ENCODE peak calls at places on chromosomes 7 and 10, in ten cellular contexts. B is iris pigment epithelial cell; P is hepatic stellate cell; L is AG04449; V is BE2C; I is anterior cingulate cortex; Z is stimulated activated CD4-positive, alpha-beta T cell treated with anti-CD3 and anti-CD28 coated beads, Interleukin-4, amount 100 ng/mL, for 48 hours; Q is natural killer cell treated with Interleukin-12 subunit alpha and Interleukin-12 subunit beta and Interleukin-15 and Interleukin-18, amount 100 ng/mL, for 72 hours; W is RWPE1; C is NCI-H1105 treated with DMSO at 0.1 percent for 48 hours. R is an unnamed sample.

GRCh38 chr10:16788125-16788524 is 29.1 kb downstream of the RSU1 start:
- DNase-seq in B (no peak), P (no peak), L (no peak), V (no peak), I (no peak), Z (no peak), Q (no peak), W (no peak), C (no peak), R (no peak)

GRCh38 chr7:103379270-103379975 is 32.0 kb downstream of the PSMC2 start:
- DNase-seq in B (no peak), P (no peak), L (no peak), V (no peak), I (no peak), Z (no peak), Q (no peak), W (no peak), C (no peak), R (no peak)

GRCh38 chr7:45088146-45088701 is 545 bp downstream of the NACAD start:
- DNase-seq in B (no peak), P (no peak), L (no peak), V (no peak), I (no peak), Z (no peak), Q (no peak), W (no peak), C (no peak), R (no peak)

GRCh38 chr7:46320956-46321355 is 399.9 kb upstream of the IGFBP3 start:
- DNase-seq in B (peak), P (no peak), L (no peak), V (no peak), I (no peak), Z (no peak), Q (no peak), W (no peak), C (no peak), R (no peak)

GRCh38 chr10:125343118-125343752 is 182.9 kb upstream of the CTBP2 start:
- DNase-seq in B (peak), P (peak), L (no peak), V (no peak), I (no peak), Z (no peak), Q (no peak), W (peak), C (no peak), R (peak)

GRCh38 chr7:95126053-95126709 is 198.2 kb downstream of the PON1 start:
- DNase-seq in B (no peak), P (no peak), L (no peak), V (no peak), I (no peak), Z (no peak), Q (no peak), W (no peak), C (no peak), R (no peak)

GRCh38 chr7:155584261-155584660 is 37.9 kb upstream of the CNPY1 start:
- DNase-seq in B (no peak), P (no peak), L (no peak), V (no peak), I (no peak), Z (no peak), Q (no peak), W (no peak), C (no peak), R (no peak)

GRCh38 chr7:95682913-95683312 is 86.6 kb upstream of the PDK4 start:
- DNase-seq in B (no peak), P (no peak), L (no peak), V (no peak), I (no peak), Z (no peak), Q (no peak), W (no peak), C (no peak), R (no peak)

GRCh38 chr10:29635711-29636144 is 957 bp upstream of the SVIL start:
- DNase-seq in B (peak), P (no peak), L (no peak), V (no peak), I (no peak), Z (no peak), Q (no peak), W (no peak), C (no peak), R (peak)

GRCh38 chr7:129008645-129009414 is 46.1 kb downstream of the TNPO3 start:
- DNase-seq in B (no peak), P (no peak), L (no peak), V (no peak), I (no peak), Z (no peak), Q (no peak), W (no peak), C (no peak), R (no peak)

GRCh38 chr10:104099274-104099673 is 13.6 kb upstream of the COL17A1 start:
- DNase-seq in B (peak), P (no peak), L (no peak), V (no peak), I (no peak), Z (no peak), Q (no peak), W (peak), C (no peak), R (peak)

GRCh38 chr10:94093286-94093905 is 99.7 kb downstream of the PLCE1 start:
- DNase-seq in B (peak), P (peak), L (no peak), V (no peak), I (no peak), Z (no peak), Q (no peak), W (no peak), C (no peak), R (no peak)

GRCh38 chr10:28593811-28594210 is 60.9 kb downstream of the WAC start:
- DNase-seq in B (no peak), P (no peak), L (no peak), V (no peak), I (no peak), Z (no peak), Q (no peak), W (no peak), C (no peak), R (no peak)

GRCh38 chr7:117127585-117128168 is 174.4 kb downstream of the ST7 start:
- DNase-seq in B (peak), P (no peak), L (no peak), V (peak), I (peak), Z (peak), Q (no peak), W (peak), C (peak), R (peak)

GRCh38 chr10:122044045-122044661 is 55.2 kb downstream of the TACC2 start:
- DNase-seq in B (peak), P (peak), L (no peak), V (no peak), I (no peak), Z (no peak), Q (no peak), W (no peak), C (peak), R (no peak)

GRCh38 chr7:23712368-23713284 is 2.6 kb downstream of the STK31 start:
- DNase-seq in B (peak), P (peak), L (peak), V (no peak), I (peak), Z (no peak), Q (no peak), W (peak), C (peak), R (peak)

GRCh38 chr7:51165337-51165736 is 151.3 kb downstream of the COBL start:
- DNase-seq in B (no peak), P (no peak), L (no peak), V (no peak), I (no peak), Z (no peak), Q (no peak), W (no peak), C (no peak), R (no peak)

GRCh38 chr10:43888551-43888950 is 239.9 kb upstream of the ZNF32 start:
- DNase-seq in B (peak), P (peak), L (peak), V (no peak), I (no peak), Z (no peak), Q (no peak), W (no peak), C (no peak), R (peak)

GRCh38 chr7:151836191-151836926 is 40.6 kb downstream of the PRKAG2 start:
- DNase-seq in B (no peak), P (no peak), L (no peak), V (no peak), I (no peak), Z (no peak), Q (no peak), W (no peak), C (no peak), R (no peak)

GRCh38 chr7:1124816-1125602 is 35.0 kb downstream of the ZFAND2A start:
- DNase-seq in B (no peak), P (no peak), L (no peak), V (no peak), I (peak), Z (no peak), Q (peak), W (peak), C (no peak), R (no peak)

GRCh38 chr10:21146446-21146789 is 249.3 kb upstream of the NEBL start:
- DNase-seq in B (no peak), P (no peak), L (no peak), V (no peak), I (no peak), Z (no peak), Q (no peak), W (no peak), C (peak), R (no peak)

GRCh38 chr7:28587211-28587610 is 174.9 kb downstream of the CREB5 start:
- DNase-seq in B (peak), P (no peak), L (no peak), V (no peak), I (no peak), Z (no peak), Q (no peak), W (peak), C (no peak), R (no peak)

GRCh38 chr7:51318886-51319579 is 2.4 kb upstream of the COBL start:
- DNase-seq in B (no peak), P (no peak), L (no peak), V (no peak), I (no peak), Z (no peak), Q (no peak), W (no peak), C (no peak), R (no peak)

GRCh38 chr10:96642973-96643372 is 56.2 kb upstream of the TM9SF3 start:
- DNase-seq in B (peak), P (peak), L (no peak), V (peak), I (peak), Z (peak), Q (peak), W (no peak), C (peak), R (peak)

GRCh38 chr7:134121632-134122139 is 5.5 kb upstream of the LRGUK start:
- DNase-seq in B (no peak), P (no peak), L (no peak), V (no peak), I (no peak), Z (no peak), Q (no peak), W (no peak), C (no peak), R (no peak)

GRCh38 chr7:148664319-148664718 is 34.4 kb upstream of the CUL1 start:
- DNase-seq in B (peak), P (peak), L (no peak), V (no peak), I (peak), Z (no peak), Q (no peak), W (no peak), C (no peak), R (peak)

GRCh38 chr7:68317476-68317875 is 1280.8 kb upstream of the AUTS2 start:
- DNase-seq in B (no peak), P (no peak), L (no peak), V (no peak), I (no peak), Z (no peak), Q (no peak), W (no peak), C (no peak), R (no peak)

GRCh38 chr7:20408467-20408826 is 77.7 kb downstream of the ITGB8 start:
- DNase-seq in B (peak), P (no peak), L (no peak), V (peak), I (no peak), Z (no peak), Q (no peak), W (peak), C (peak), R (no peak)

GRCh38 chr7:63008366-63008765 is 990.3 kb upstream of the ZNF722 start:
- DNase-seq in B (peak), P (no peak), L (no peak), V (no peak), I (no peak), Z (no peak), Q (no peak), W (no peak), C (no peak), R (no peak)

GRCh38 chr10:114758331-114758730 is 63.2 kb upstream of the FHIP2A start:
- DNase-seq in B (no peak), P (no peak), L (no peak), V (no peak), I (no peak), Z (no peak), Q (no peak), W (no peak), C (no peak), R (no peak)

GRCh38 chr7:135716677-135717238 is 11.2 kb downstream of the SLC13A4 start:
- DNase-seq in B (peak), P (no peak), L (peak), V (no peak), I (no peak), Z (no peak), Q (no peak), W (no peak), C (no peak), R (peak)

GRCh38 chr7:23618241-23618640 is 21.1 kb downstream of the CCDC126 start:
- DNase-seq in B (no peak), P (no peak), L (no peak), V (no peak), I (no peak), Z (no peak), Q (no peak), W (no peak), C (no peak), R (no peak)

GRCh38 chr7:55177068-55177530 is 158.3 kb downstream of the EGFR start:
- DNase-seq in B (no peak), P (no peak), L (no peak), V (no peak), I (no peak), Z (no peak), Q (no peak), W (no peak), C (no peak), R (no peak)

GRCh38 chr7:87886875-87887274 is 10.6 kb downstream of the DBF4 start:
- DNase-seq in B (peak), P (no peak), L (no peak), V (no peak), I (no peak), Z (no peak), Q (no peak), W (no peak), C (peak), R (no peak)

GRCh38 chr7:55185941-55186609 is 167.3 kb downstream of the EGFR start:
- DNase-seq in B (peak), P (peak), L (peak), V (peak), I (no peak), Z (no peak), Q (no peak), W (peak), C (no peak), R (peak)